ENCODE peak calls at places on chromosome 2, in five cellular contexts. M is body of pancreas, J is testis, B is endothelial cell of umbilical vein, R is IMR-90. D is an unnamed sample.

GRCh38 chr2:147515213-147515612 is 329.6 kb upstream of the ACVR2A start:
- DNase-seq in M (no peak), J (no peak), B (no peak), R (no peak), D (no peak)

GRCh38 chr2:26197516-26197915 is 24.6 kb downstream of the GAREM2 start:
- DNase-seq in M (no peak), J (no peak), B (no peak), R (no peak), D (no peak)

GRCh38 chr2:16151281-16151570 is 210.9 kb downstream of the MYCN start:
- DNase-seq in M (no peak), J (no peak), B (no peak), R (no peak), D (no peak)

GRCh38 chr2:8624855-8625398 is 56.9 kb upstream of the ID2 start:
- DNase-seq in M (no peak), J (no peak), B (no peak), R (no peak), D (no peak)

GRCh38 chr2:69222984-69223658 is 163.9 kb downstream of the GFPT1 start:
- DNase-seq in M (no peak), J (no peak), B (peak; percentile 58), R (peak; percentile 55), D (no peak)

GRCh38 chr2:210676067-210676466 is 119.7 kb downstream of the CPS1 start:
- DNase-seq in M (no peak), J (no peak), B (no peak), R (no peak), D (no peak)

GRCh38 chr2:54416166-54416798 is 39.8 kb upstream of the SPTBN1 start:
- DNase-seq in M (no peak), J (peak; percentile 32), B (peak; percentile 94), R (peak; percentile 37), D (no peak)

GRCh38 chr2:161238559-161239415 is 69.4 kb upstream of the PSMD14 start:
- DNase-seq in M (peak; percentile 40), J (peak; percentile 74), B (peak; percentile 68), R (peak; percentile 23), D (peak; percentile 77)

GRCh38 chr2:229980440-229981184 is 58.3 kb downstream of the FBXO36 start:
- DNase-seq in M (peak; percentile 48), J (peak; percentile 54), B (peak; percentile 90), R (peak; percentile 68), D (peak; percentile 8)

GRCh38 chr2:152433814-152434213 is 98.8 kb downstream of the FMNL2 start:
- DNase-seq in M (no peak), J (no peak), B (no peak), R (no peak), D (no peak)

GRCh38 chr2:196479350-196479749 is 160.2 kb upstream of the CCDC150 start:
- DNase-seq in M (no peak), J (no peak), B (no peak), R (peak; percentile 69), D (no peak)

GRCh38 chr2:241892299-241893137 is 23.0 kb downstream of the RTP5 start:
- DNase-seq in M (no peak), J (no peak), B (no peak), R (no peak), D (peak; percentile 37)

GRCh38 chr2:161030260-161031063 is 129.8 kb upstream of the TANK start:
- DNase-seq in M (peak; percentile 32), J (no peak), B (no peak), R (peak; percentile 100), D (no peak)

GRCh38 chr2:74148457-74149248 is 941 bp upstream of the BOLA3 start:
- DNase-seq in M (no peak), J (no peak), B (no peak), R (no peak), D (no peak)
- TF ChIP-seq POLR2A in M (no peak), J (no peak), B (peak; percentile 28), R (no peak), D (no peak)

GRCh38 chr2:10415048-10415447 is 33.1 kb downstream of the ODC1 start:
- DNase-seq in M (no peak), J (no peak), B (no peak), R (no peak), D (no peak)

GRCh38 chr2:10415640-10416039 is 32.5 kb downstream of the ODC1 start:
- DNase-seq in M (no peak), J (no peak), B (no peak), R (no peak), D (no peak)

GRCh38 chr2:10413488-10413887 is 34.6 kb downstream of the ODC1 start:
- DNase-seq in M (no peak), J (no peak), B (no peak), R (no peak), D (no peak)

GRCh38 chr2:10414591-10414990 is 33.5 kb downstream of the ODC1 start:
- DNase-seq in M (no peak), J (no peak), B (no peak), R (peak; percentile 32), D (no peak)

DNA sequence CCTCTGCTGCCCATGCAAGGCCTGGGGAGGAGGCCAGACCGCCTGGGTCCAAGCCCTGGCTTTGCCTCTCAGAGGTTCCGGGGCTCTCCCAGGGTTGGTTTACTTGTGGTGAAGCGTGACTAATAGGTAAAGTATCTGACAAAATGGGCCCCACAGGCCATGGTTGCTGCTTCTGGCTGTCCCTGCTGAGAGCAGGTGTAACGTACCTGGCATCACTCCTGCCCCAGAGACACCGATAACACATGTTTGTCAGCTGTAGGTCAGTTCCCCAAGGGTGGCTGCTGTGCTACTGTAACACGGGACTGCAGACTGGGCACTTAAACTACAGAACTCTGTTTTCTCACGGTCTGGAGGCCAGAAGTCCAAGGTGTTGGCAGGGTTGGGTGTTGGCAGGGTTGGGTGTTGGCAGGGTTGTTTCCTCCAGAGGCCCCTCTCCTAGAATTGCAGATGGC is 34.1 kb downstream of the ODC1 start:
- DNase-seq in M (peak; percentile 94), J (no peak), B (no peak), R (peak; percentile 68), D (no peak)
- TF ChIP-seq POLR2A in M (no peak), J (no peak), B (no peak), R (no peak), D (no peak)

GRCh38 chr2:170985407-170985806 is 56.4 kb downstream of the GORASP2 start:
- DNase-seq in M (no peak), J (no peak), B (no peak), R (no peak), D (no peak)
- TF ChIP-seq POLR2A in M (no peak), J (no peak), B (no peak), R (no peak), D (no peak)

DNA sequence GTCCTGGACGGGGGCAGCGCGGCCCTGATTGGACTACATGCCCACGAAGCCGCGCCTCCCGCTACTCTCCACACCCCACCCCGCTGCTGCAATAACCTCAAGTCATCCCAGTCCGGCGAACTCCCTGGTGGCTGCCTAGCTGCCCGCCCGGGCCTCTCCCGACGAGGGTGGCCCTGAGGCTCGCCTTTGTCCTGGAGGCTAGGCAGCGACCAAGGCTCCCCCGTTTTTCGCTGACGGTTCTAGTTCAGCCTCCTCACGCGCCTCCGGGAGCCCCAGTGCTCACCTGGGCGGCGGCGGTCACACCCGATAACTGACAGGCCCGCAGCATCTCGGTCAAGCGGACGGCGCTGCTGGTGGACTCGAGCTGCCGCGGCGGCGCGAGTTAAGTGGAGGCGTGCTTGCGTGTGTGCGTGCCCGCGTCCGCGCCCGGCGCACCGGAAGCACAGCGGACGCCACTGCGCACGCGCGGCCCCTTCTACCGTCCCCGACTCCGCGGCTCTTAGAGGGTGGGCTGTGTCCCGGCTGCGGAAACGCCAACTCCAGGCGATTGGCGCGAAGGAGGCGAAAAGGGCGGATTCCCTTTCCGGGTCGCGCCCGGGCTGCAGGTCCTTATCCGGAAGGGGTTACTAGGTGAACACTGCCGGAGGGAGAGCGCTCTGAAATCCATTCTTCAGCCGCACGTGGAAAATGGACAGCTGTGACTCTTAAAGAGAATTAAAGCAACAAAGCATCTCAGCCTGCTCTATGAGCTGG is at the start of gene IMMT:
- DNase-seq in M (peak; percentile 97), J (peak; percentile 96), B (peak; percentile 98), R (peak; percentile 95), D (peak; percentile 98)
- TF ChIP-seq POLR2A in M (peak; percentile 97), J (no peak), B (peak; percentile 89), R (peak; percentile 98), D (peak; percentile 99)

DNA sequence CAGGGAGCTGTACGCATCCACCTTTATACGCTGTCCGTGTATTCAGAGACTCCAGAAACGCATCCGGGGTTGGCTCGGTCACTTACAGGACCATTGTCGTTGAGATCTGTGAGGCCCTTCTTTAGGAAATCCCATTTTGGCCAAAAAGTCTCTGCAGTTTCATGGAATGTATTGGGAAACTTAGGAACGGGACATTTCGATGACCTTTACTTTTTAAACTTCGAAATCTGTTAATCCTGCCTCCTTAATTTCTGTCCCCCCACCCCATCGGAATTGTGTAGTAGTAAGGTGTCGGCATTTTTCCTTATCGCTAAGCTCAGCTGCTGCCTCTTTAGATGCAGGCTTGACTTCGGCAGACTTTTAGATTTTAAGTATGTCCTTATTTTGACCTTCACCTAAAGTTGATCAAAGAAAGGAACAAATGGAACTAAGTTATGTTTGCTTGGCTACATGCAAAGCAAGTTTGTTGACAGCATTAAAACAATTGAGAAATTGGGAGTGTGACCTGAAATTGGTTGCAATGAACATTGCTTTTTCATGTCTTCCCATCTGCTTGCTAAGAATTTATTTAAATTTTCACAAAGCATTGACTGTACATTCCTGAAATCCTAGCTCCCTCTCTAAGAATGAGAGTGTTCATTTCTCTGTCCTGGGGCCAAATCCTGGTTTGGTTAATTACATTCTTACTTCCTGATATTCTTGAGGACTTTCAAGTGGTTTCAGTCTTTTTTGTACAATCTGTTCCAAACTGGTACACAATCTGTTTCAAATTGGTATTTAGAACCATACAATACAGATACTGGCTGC is 886 bp upstream of the RAPH1 start:
- DNase-seq in M (no peak), J (no peak), B (no peak), R (peak; percentile 35), D (peak; percentile 45)
- TF ChIP-seq POLR2A in M (peak; percentile 15), J (no peak), B (no peak), R (no peak), D (no peak)

GRCh38 chr2:219434718-219435525 is at the start of gene SPEG:
- DNase-seq in M (no peak), J (no peak), B (no peak), R (no peak), D (no peak)
- TF ChIP-seq POLR2A in M (no peak), J (no peak), B (no peak), R (no peak), D (no peak)

GRCh38 chr2:63840785-63841253 is 877 bp upstream of the UGP2 start:
- DNase-seq in M (peak; percentile 99), J (peak; percentile 100), B (peak; percentile 99), R (peak; percentile 97), D (peak; percentile 98)
- TF ChIP-seq POLR2A in M (peak; percentile 99), J (peak; percentile 98), B (peak; percentile 99), R (peak; percentile 13), D (peak; percentile 98)

GRCh38 chr2:11465485-11466306 is at the start of gene E2F6:
- DNase-seq in M (peak; percentile 93), J (peak; percentile 93), B (peak; percentile 93), R (peak; percentile 90), D (peak; percentile 88)
- TF ChIP-seq POLR2A in M (peak; percentile 77), J (no peak), B (no peak), R (peak; percentile 68), D (peak; percentile 57)

GRCh38 chr2:177645241-177645640 is 252.7 kb downstream of the AGPS start:
- DNase-seq in M (no peak), J (no peak), B (no peak), R (no peak), D (no peak)
- TF ChIP-seq POLR2A in M (no peak), J (no peak), B (no peak), R (no peak), D (no peak)

D was measured in erythroblast.